ENCODE peak calls at places on chromosome 16, in four cellular contexts. M is tibial nerve, K is HL-60, N is AML-193. F is an unnamed sample.

GRCh38 chr16:67910162-67910561 is 17.1 kb downstream of the PSKH1 start:
- DNase-seq in M (no peak), K (no peak), N (no peak), F (no peak)

GRCh38 chr16:82542714-82543113 is 84.1 kb upstream of the CDH13 start:
- DNase-seq in M (no peak), K (no peak), N (no peak), F (no peak)

GRCh38 chr16:1865902-1866690 is 5.9 kb downstream of the MEIOB start:
- DNase-seq in M (no peak), K (no peak), N (no peak), F (no peak)

GRCh38 chr16:72858611-72859493 is 189.1 kb downstream of the ZFHX3 start:
- DNase-seq in M (peak; percentile 21), K (no peak), N (no peak), F (no peak)

GRCh38 chr16:67146523-67147357 is 4.1 kb downstream of the B3GNT9 start:
- DNase-seq in M (no peak), K (no peak), N (no peak), F (no peak)

GRCh38 chr16:50297301-50298074 is 31.1 kb downstream of the ADCY7 start:
- DNase-seq in M (no peak), K (no peak), N (no peak), F (peak; percentile 56)

GRCh38 chr16:6035161-6035560 is 937.6 kb upstream of the EEF2KMT start:
- DNase-seq in M (no peak), K (no peak), N (no peak), F (no peak)

GRCh38 chr16:13995194-13995593 is 75.2 kb downstream of the ERCC4 start:
- DNase-seq in M (no peak), K (no peak), N (no peak), F (no peak)

GRCh38 chr16:1277945-1278282 is 22.0 kb downstream of the TPSD1 start:
- DNase-seq in M (no peak), K (no peak), N (no peak), F (no peak)

GRCh38 chr16:57572978-57573733 is 30.7 kb downstream of the ADGRG5 start:
- DNase-seq in M (no peak), K (no peak), N (no peak), F (no peak)

GRCh38 chr16:50208460-50208931 is 55.4 kb downstream of the TENT4B start:
- DNase-seq in M (no peak), K (no peak), N (no peak), F (no peak)

F was measured in suprapubic skin.